ENCODE peak calls at places on chromosomes 3 and 15, in eight cellular contexts. G is WERI-Rb-1; R is tibial nerve; E is astrocyte of the hippocampus; L is stimulated activated effector memory CD8-positive, alpha-beta T cell treated with anti-CD3 and anti-CD28 coated beads, Interleukin-12 subunit alpha, Interleukin-12 subunit beta, amount 100 ng/mL, for 72 hours; U is kidney epithelial cell; C is CD8-positive, alpha-beta memory T cell; X is H54. J is an unnamed sample.
A peak's percentile ranks its signal among the peaks of the same experiment; 100 is the strongest.

GRCh38 chr3:70849911-70850699 is 537.7 kb upstream of the MDFIC2 start:
- DNase-seq in G (no peak), R (peak; percentile 54), E (peak; percentile 79), L (no peak), U (no peak), C (no peak), X (peak; percentile 38), J (peak; percentile 50)

GRCh38 chr3:48215876-48216275 is 7.4 kb upstream of the CAMP start:
- DNase-seq in G (no peak), R (peak; percentile 71), E (peak; percentile 20), L (no peak), U (no peak), C (no peak), X (no peak), J (no peak)

GRCh38 chr3:49711489-49711888 is 8.0 kb downstream of the AMIGO3 start:
- DNase-seq in G (no peak), R (no peak), E (no peak), L (no peak), U (no peak), C (no peak), X (no peak), J (no peak)

GRCh38 chr3:65568497-65568896 is 470.2 kb downstream of the MAGI1 start:
- DNase-seq in G (no peak), R (no peak), E (no peak), L (no peak), U (no peak), C (no peak), X (no peak), J (no peak)

GRCh38 chr3:11480663-11481298 is 162.9 kb downstream of the VGLL4 start:
- DNase-seq in G (no peak), R (no peak), E (no peak), L (no peak), U (no peak), C (no peak), X (no peak), J (peak; percentile 35)

GRCh38 chr15:58535337-58535736 is 103.5 kb downstream of the LIPC start:
- DNase-seq in G (no peak), R (no peak), E (no peak), L (no peak), U (no peak), C (no peak), X (no peak), J (peak; percentile 43)

GRCh38 chr15:88028024-88028423 is 228.5 kb downstream of the NTRK3 start:
- DNase-seq in G (peak; percentile 30), R (no peak), E (no peak), L (no peak), U (no peak), C (no peak), X (no peak), J (no peak)

GRCh38 chr15:26648676-26649075 is 124.2 kb downstream of the GABRB3 start:
- DNase-seq in G (no peak), R (no peak), E (no peak), L (no peak), U (no peak), C (no peak), X (no peak), J (no peak)

GRCh38 chr15:39331584-39331983 is 249.3 kb upstream of the THBS1 start:
- DNase-seq in G (no peak), R (no peak), E (peak; percentile 11), L (no peak), U (no peak), C (no peak), X (no peak), J (no peak)

GRCh38 chr15:42371125-42371524 is 11.8 kb downstream of the CAPN3 start:
- DNase-seq in G (no peak), R (no peak), E (no peak), L (no peak), U (no peak), C (no peak), X (no peak), J (no peak)

GRCh38 chr3:130093741-130094391 is 12.2 kb downstream of the ALG1L2 start:
- DNase-seq in G (no peak), R (peak; percentile 7), E (no peak), L (peak; percentile 58), U (no peak), C (no peak), X (no peak), J (no peak)

GRCh38 chr3:78659386-78659987 is 1108.3 kb downstream of the ROBO1 start:
- DNase-seq in G (no peak), R (peak; percentile 71), E (peak; percentile 56), L (no peak), U (no peak), C (no peak), X (no peak), J (peak; percentile 67)

GRCh38 chr3:159787191-159787590 is 201.4 kb upstream of the IL12A start:
- DNase-seq in G (no peak), R (no peak), E (peak; percentile 76), L (no peak), U (no peak), C (no peak), X (peak; percentile 25), J (peak; percentile 73)

GRCh38 chr3:87175662-87176230 is 51.4 kb upstream of the CHMP2B start:
- DNase-seq in G (no peak), R (no peak), E (no peak), L (no peak), U (no peak), C (no peak), X (no peak), J (no peak)

GRCh38 chr3:141305436-141305835 is 62.9 kb upstream of the ZBTB38 start:
- DNase-seq in G (peak; percentile 35), R (no peak), E (peak; percentile 57), L (no peak), U (no peak), C (no peak), X (peak; percentile 39), J (no peak)

GRCh38 chr3:107818025-107818424 is 272.8 kb downstream of the CD47 start:
- DNase-seq in G (no peak), R (no peak), E (no peak), L (no peak), U (no peak), C (no peak), X (no peak), J (no peak)

GRCh38 chr3:122324871-122325323 is at the start of gene CSTA:
- DNase-seq in G (no peak), R (no peak), E (no peak), L (no peak), U (no peak), C (no peak), X (no peak), J (no peak)